ENCODE peak calls at places on chromosomes 1 and 21, in five cellular contexts. Y is GM23248, B is PC-3, T is MM.1S, A is DND-41. G is an unnamed sample.
A peak's percentile ranks its signal among the peaks of the same experiment; 100 is the strongest.

GRCh38 chr1:233341117-233341516 is 13.6 kb downstream of the MAP3K21 start:
- DNase-seq in Y (no peak), B (peak; percentile 27), T (no peak), A (no peak), G (no peak)

GRCh38 chr1:46166521-46167462 is 8.1 kb upstream of the TSPAN1 start:
- DNase-seq in Y (peak; percentile 45), B (no peak), T (no peak), A (no peak), G (no peak)

GRCh38 chr1:34070201-34070836 is 94.7 kb downstream of the CSMD2 start:
- DNase-seq in Y (no peak), B (no peak), T (no peak), A (no peak), G (no peak)

GRCh38 chr1:233394860-233395717 is 67.6 kb downstream of the MAP3K21 start:
- DNase-seq in Y (peak; percentile 70), B (peak; percentile 90), T (peak; percentile 82), A (peak; percentile 34), G (no peak)

GRCh38 chr1:192639607-192640368 is 3.8 kb downstream of the RGS13 start:
- DNase-seq in Y (peak; percentile 54), B (peak; percentile 83), T (peak; percentile 21), A (no peak), G (no peak)

GRCh38 chr1:223364685-223365382 is 858 bp upstream of the SUSD4 start:
- DNase-seq in Y (no peak), B (no peak), T (peak; percentile 34), A (peak; percentile 26), G (no peak)

GRCh38 chr1:66764994-66765578 is 12.8 kb downstream of the DYNLT5 start:
- DNase-seq in Y (peak; percentile 69), B (peak; percentile 65), T (peak; percentile 72), A (peak; percentile 58), G (peak; percentile 0)

GRCh38 chr1:111864862-111865261 is 109.2 kb downstream of the DDX20 start:
- DNase-seq in Y (peak; percentile 7), B (no peak), T (no peak), A (peak; percentile 60), G (no peak)

GRCh38 chr1:218345673-218346390 is 696 bp downstream of the TGFB2 start:
- DNase-seq in Y (peak; percentile 89), B (peak; percentile 89), T (peak; percentile 77), A (no peak), G (no peak)

GRCh38 chr1:159918041-159918917 is 7.0 kb downstream of the TAGLN2 start:
- DNase-seq in Y (peak; percentile 49), B (no peak), T (no peak), A (peak; percentile 43), G (no peak)

GRCh38 chr1:223534677-223535076 is 130.8 kb downstream of the CAPN8 start:
- DNase-seq in Y (no peak), B (no peak), T (no peak), A (no peak), G (no peak)

GRCh38 chr1:21939650-21940374 is 2.7 kb upstream of the HSPG2 start:
- DNase-seq in Y (peak; percentile 98), B (peak; percentile 93), T (no peak), A (no peak), G (peak; percentile 94)

GRCh38 chr1:21937034-21937371 is at the start of gene HSPG2:
- DNase-seq in Y (no peak), B (no peak), T (no peak), A (no peak), G (no peak)

GRCh38 chr1:21937372-21938121 is 437 bp upstream of the HSPG2 start:
- DNase-seq in Y (peak; percentile 93), B (peak; percentile 84), T (peak; percentile 60), A (no peak), G (no peak)

GRCh38 chr1:21940492-21940891 is 3.4 kb upstream of the HSPG2 start:
- DNase-seq in Y (no peak), B (no peak), T (no peak), A (no peak), G (no peak)

DNA sequence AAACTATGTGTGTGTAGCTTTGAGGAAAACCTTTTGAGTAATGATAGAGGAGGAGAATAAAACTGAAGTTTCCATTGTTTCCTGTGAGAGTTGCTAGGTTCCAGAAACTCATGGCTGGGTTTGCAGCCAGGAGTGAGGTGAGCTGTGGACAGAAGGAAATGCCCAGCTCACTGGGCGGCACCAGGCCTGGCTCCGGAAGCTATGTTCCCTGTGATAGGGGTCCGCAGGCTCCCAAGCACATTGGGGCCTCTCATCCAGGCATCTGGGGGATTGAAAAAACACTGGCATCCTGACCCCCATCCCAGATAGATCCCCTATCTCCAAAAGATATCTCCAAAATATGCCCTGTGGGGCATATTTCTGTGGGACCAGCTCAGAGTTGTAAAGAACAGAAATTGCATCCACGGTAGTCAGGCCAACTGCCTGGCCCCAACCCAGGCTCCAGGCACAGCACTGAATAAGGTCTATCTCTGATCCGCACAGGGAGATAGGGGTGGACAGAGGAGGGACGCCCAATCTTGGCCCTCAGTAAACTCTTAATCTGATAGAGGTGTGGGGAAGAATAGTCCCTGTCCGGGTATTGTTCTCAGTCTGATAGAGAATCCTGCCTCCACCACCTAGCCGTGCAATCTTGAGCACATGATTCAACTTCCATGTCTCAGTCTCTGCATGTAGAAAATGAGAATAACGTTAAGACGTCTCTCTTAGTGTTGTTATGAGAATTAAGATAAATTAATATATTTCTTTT is 1.9 kb upstream of the HSPG2 start:
- DNase-seq in Y (peak; percentile 64), B (no peak), T (no peak), A (no peak), G (no peak)
- H3K4me1 ChIP-seq in Y (peaks cover 54% of the 10 kb centered on the region), B (peaks cover 35% of the 10 kb centered on the region), T (no peaks in the 10 kb centered on the region), A (no peaks in the 10 kb centered on the region), G (peaks cover 48% of the 10 kb centered on the region)

DNA sequence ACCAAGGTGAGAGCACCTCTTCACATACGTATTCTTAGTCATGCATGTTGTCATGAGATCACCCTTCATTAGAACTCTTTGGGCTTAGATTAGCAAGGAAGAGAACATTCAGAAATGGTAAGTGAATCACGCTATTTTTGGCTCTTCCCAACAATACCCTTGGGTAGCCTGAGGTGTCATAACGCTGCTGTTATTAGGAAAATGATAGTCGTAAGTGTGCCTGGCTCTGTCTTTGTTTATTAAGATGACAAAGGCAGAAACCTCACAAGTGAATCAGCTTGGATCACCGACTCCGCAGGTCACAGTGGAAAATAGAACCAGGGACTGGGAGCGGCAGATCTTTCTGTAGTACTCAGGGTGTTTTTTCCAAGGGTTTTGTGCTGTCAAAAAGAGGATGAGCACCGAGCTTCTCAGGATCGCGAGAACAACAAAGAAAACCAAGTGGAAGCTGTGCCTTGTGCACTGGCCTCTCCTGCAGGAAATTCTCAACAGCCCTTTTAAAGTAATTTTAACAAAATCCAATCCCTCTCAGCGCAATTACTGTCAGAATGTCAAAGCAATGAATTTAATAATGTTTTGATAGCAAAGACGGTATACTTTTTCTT is 55.2 kb downstream of the HUNK start:
- DNase-seq in Y (peak; percentile 27), B (no peak), T (no peak), A (no peak), G (no peak)
- H3K9ac ChIP-seq in Y (no peak overlapping the region), B (no peak overlapping the region), T (no peak overlapping the region), A (no peak overlapping the region), G (no peak overlapping the region)

GRCh38 chr1:86150553-86151055 is 6.0 kb downstream of the COL24A1 start:
- DNase-seq in Y (peak; percentile 42), B (no peak), T (no peak), A (no peak), G (no peak)

GRCh38 chr1:86154581-86155060 is 2.0 kb downstream of the COL24A1 start:
- DNase-seq in Y (peak; percentile 90), B (no peak), T (no peak), A (no peak), G (no peak)

GRCh38 chr1:86149591-86149990 is 7.0 kb downstream of the COL24A1 start:
- DNase-seq in Y (no peak), B (no peak), T (no peak), A (no peak), G (peak; percentile 23)

GRCh38 chr1:86152887-86153286 is 3.7 kb downstream of the COL24A1 start:
- DNase-seq in Y (no peak), B (no peak), T (no peak), A (no peak), G (no peak)

GRCh38 chr1:86151427-86151826 is 5.1 kb downstream of the COL24A1 start:
- DNase-seq in Y (peak; percentile 72), B (no peak), T (no peak), A (no peak), G (no peak)
- H3K4me2 ChIP-seq in Y (peak overlapping the region; percentile 18), B (no peak overlapping the region), T (no peak overlapping the region), A (no peak overlapping the region), G (no peak overlapping the region)

GRCh38 chr1:228851196-228851595 is 115.9 kb downstream of the RHOU start:
- DNase-seq in Y (no peak), B (no peak), T (no peak), A (no peak), G (no peak)

GRCh38 chr1:228848406-228848805 is 113.1 kb downstream of the RHOU start:
- DNase-seq in Y (no peak), B (no peak), T (no peak), A (no peak), G (no peak)

GRCh38 chr1:228852015-228852414 is 116.7 kb downstream of the RHOU start:
- DNase-seq in Y (no peak), B (no peak), T (no peak), A (no peak), G (no peak)

GRCh38 chr1:228849011-228849541 is 113.8 kb downstream of the RHOU start:
- DNase-seq in Y (no peak), B (no peak), T (peak; percentile 58), A (no peak), G (no peak)

DNA sequence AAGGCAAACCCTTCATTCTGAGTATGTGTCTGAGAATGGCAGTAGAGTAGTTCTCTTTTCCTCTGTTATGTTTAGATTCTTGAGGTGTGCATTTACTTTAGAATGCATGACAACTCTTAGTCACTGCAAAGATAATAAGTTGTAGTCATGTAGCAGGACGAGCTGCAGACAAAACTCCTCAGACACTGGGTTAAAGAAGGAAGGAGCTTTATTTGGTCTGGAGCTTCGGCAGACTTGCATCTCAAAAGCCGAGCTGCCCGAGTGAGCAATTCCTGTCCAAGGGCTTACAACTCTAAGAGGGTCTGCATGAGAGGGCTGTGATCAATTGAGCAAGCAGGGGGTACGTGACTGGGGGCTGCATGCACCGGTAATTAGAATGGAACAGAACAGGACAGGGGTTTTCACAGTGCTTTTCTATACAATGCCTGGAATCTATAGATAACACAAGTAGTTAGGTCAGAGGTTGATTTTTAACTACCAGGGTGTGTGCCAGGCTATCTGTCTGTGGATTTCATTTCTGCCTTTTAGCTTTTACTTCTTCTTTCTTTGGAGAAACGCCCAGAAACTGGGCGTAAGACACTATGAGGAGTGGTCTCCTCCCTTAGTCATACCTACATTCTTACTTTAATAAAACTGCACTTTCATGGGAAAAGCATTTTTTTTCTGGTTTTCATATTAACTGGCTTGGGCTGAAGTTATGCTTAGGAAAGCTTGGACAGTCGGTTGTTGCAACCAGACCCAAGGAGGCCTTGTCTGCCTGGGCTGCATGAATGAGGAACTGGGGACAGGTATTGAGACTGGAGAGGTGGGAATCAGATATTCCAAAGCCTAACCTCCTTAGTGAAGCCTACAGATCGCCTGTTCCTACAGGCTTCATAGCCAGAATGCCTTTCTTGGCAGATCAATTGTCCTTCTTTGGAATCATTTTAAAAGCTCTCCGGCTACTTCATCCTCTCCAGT is 115.1 kb downstream of the RHOU start:
- DNase-seq in Y (no peak), B (no peak), T (no peak), A (no peak), G (no peak)
- H3K4me1 ChIP-seq in Y (no peaks in the 10 kb centered on the region), B (no peaks in the 10 kb centered on the region), T (peaks cover 10% of the 10 kb centered on the region), A (no peaks in the 10 kb centered on the region), G (no peaks in the 10 kb centered on the region)

G was measured in keratinocyte.